ENCODE peak calls at places on chromosome 19, in six cellular contexts. One of them, this sample, is unnamed.

GRCh38 chr19:54418030-54418929 is 3.0 kb downstream of the TTYH1 start:
- DNase-seq in endodermal cell: peak; percentile 68
- DNase-seq in tibial artery: no peak
- DNase-seq in ovary: no peak
- DNase-seq in right lobe of liver: no peak
- DNase-seq in breast epithelium: no peak
- DNase-seq in this sample: no peak

GRCh38 chr19:41893899-41894298 is 10.9 kb downstream of the ARHGEF1 start:
- DNase-seq in endodermal cell: peak; percentile 82
- DNase-seq in tibial artery: no peak
- DNase-seq in ovary: no peak
- DNase-seq in right lobe of liver: no peak
- DNase-seq in breast epithelium: no peak
- DNase-seq in this sample: no peak

GRCh38 chr19:19420570-19421301 is 15.3 kb downstream of the GATAD2A start:
- DNase-seq in endodermal cell: no peak
- DNase-seq in tibial artery: no peak
- DNase-seq in ovary: no peak
- DNase-seq in right lobe of liver: no peak
- DNase-seq in breast epithelium: no peak
- DNase-seq in this sample: no peak

GRCh38 chr19:4182082-4182926 is at the start of the genes ANKRD24 and SIRT6:
- DNase-seq in endodermal cell: peak; percentile 97
- DNase-seq in tibial artery: peak; percentile 93
- DNase-seq in ovary: peak; percentile 94
- DNase-seq in right lobe of liver: peak; percentile 97
- DNase-seq in breast epithelium: peak; percentile 90
- DNase-seq in this sample: peak; percentile 92

GRCh38 chr19:43028866-43029265 is 2.6 kb upstream of the PSG11 start:
- DNase-seq in endodermal cell: no peak
- DNase-seq in tibial artery: no peak
- DNase-seq in ovary: no peak
- DNase-seq in right lobe of liver: no peak
- DNase-seq in breast epithelium: no peak
- DNase-seq in this sample: no peak

GRCh38 chr19:53511933-53512374 is 26.0 kb upstream of the ZNF331 start:
- DNase-seq in endodermal cell: peak; percentile 94
- DNase-seq in tibial artery: peak; percentile 40
- DNase-seq in ovary: peak; percentile 68
- DNase-seq in right lobe of liver: no peak
- DNase-seq in breast epithelium: peak; percentile 28
- DNase-seq in this sample: peak; percentile 55

GRCh38 chr19:11261431-11261901 is 858 bp downstream of the DOCK6 start:
- DNase-seq in endodermal cell: peak; percentile 69
- DNase-seq in tibial artery: no peak
- DNase-seq in ovary: no peak
- DNase-seq in right lobe of liver: no peak
- DNase-seq in breast epithelium: no peak
- DNase-seq in this sample: no peak

GRCh38 chr19:43723588-43723987 is 7.7 kb downstream of the IRGC start:
- DNase-seq in endodermal cell: no peak
- DNase-seq in tibial artery: no peak
- DNase-seq in ovary: no peak
- DNase-seq in right lobe of liver: no peak
- DNase-seq in breast epithelium: no peak
- DNase-seq in this sample: no peak

GRCh38 chr19:32253683-32254020 is 91.8 kb upstream of the ZNF507 start:
- DNase-seq in endodermal cell: no peak
- DNase-seq in tibial artery: no peak
- DNase-seq in ovary: no peak
- DNase-seq in right lobe of liver: no peak
- DNase-seq in breast epithelium: no peak
- DNase-seq in this sample: no peak

GRCh38 chr19:29804493-29804892 is 7.3 kb upstream of the CCNE1 start:
- DNase-seq in endodermal cell: no peak
- DNase-seq in tibial artery: no peak
- DNase-seq in ovary: no peak
- DNase-seq in right lobe of liver: no peak
- DNase-seq in breast epithelium: no peak
- DNase-seq in this sample: no peak

GRCh38 chr19:53195265-53195879 is 2.2 kb upstream of the ZNF665 start:
- DNase-seq in endodermal cell: peak; percentile 92
- DNase-seq in tibial artery: peak; percentile 81
- DNase-seq in ovary: peak; percentile 86
- DNase-seq in right lobe of liver: peak; percentile 66
- DNase-seq in breast epithelium: peak; percentile 84
- DNase-seq in this sample: peak; percentile 73

GRCh38 chr19:41883463-41883820 is 458 bp downstream of the ARHGEF1 start:
- DNase-seq in endodermal cell: no peak
- DNase-seq in tibial artery: no peak
- DNase-seq in ovary: no peak
- DNase-seq in right lobe of liver: no peak
- DNase-seq in breast epithelium: no peak
- DNase-seq in this sample: no peak

GRCh38 chr19:45581576-45581975 is 3.0 kb downstream of the OPA3 start:
- DNase-seq in endodermal cell: no peak
- DNase-seq in tibial artery: no peak
- DNase-seq in ovary: no peak
- DNase-seq in right lobe of liver: no peak
- DNase-seq in breast epithelium: no peak
- DNase-seq in this sample: no peak

GRCh38 chr19:33724021-33724722 is 72.5 kb upstream of the KCTD15 start:
- DNase-seq in endodermal cell: no peak
- DNase-seq in tibial artery: no peak
- DNase-seq in ovary: no peak
- DNase-seq in right lobe of liver: no peak
- DNase-seq in breast epithelium: no peak
- DNase-seq in this sample: no peak

GRCh38 chr19:23772668-23773063 is 14.0 kb upstream of the ZNF681 start:
- DNase-seq in endodermal cell: no peak
- DNase-seq in tibial artery: no peak
- DNase-seq in ovary: no peak
- DNase-seq in right lobe of liver: no peak
- DNase-seq in breast epithelium: no peak
- DNase-seq in this sample: no peak

GRCh38 chr19:42473686-42474085 is 30.9 kb upstream of the CXCL17 start:
- DNase-seq in endodermal cell: peak; percentile 72
- DNase-seq in tibial artery: no peak
- DNase-seq in ovary: no peak
- DNase-seq in right lobe of liver: no peak
- DNase-seq in breast epithelium: no peak
- DNase-seq in this sample: no peak

GRCh38 chr19:49771674-49772139 is 4.9 kb downstream of the AP2A1 start:
- DNase-seq in endodermal cell: no peak
- DNase-seq in tibial artery: no peak
- DNase-seq in ovary: no peak
- DNase-seq in right lobe of liver: peak; percentile 74
- DNase-seq in breast epithelium: no peak
- DNase-seq in this sample: no peak

GRCh38 chr19:18848860-18849661 is 17.3 kb downstream of the UPF1 start:
- DNase-seq in endodermal cell: no peak
- DNase-seq in tibial artery: peak; percentile 85
- DNase-seq in ovary: peak; percentile 71
- DNase-seq in right lobe of liver: peak; percentile 59
- DNase-seq in breast epithelium: peak; percentile 53
- DNase-seq in this sample: no peak

GRCh38 chr19:46474211-46474610 is 2.8 kb upstream of the PNMA8A start:
- DNase-seq in endodermal cell: no peak
- DNase-seq in tibial artery: no peak
- DNase-seq in ovary: no peak
- DNase-seq in right lobe of liver: no peak
- DNase-seq in breast epithelium: no peak
- DNase-seq in this sample: no peak

GRCh38 chr19:6185825-6186193 is 50.3 kb downstream of the ACSBG2 start:
- DNase-seq in endodermal cell: no peak
- DNase-seq in tibial artery: no peak
- DNase-seq in ovary: no peak
- DNase-seq in right lobe of liver: no peak
- DNase-seq in breast epithelium: no peak
- DNase-seq in this sample: no peak

GRCh38 chr19:42628411-42629135 is 33.8 kb upstream of the CEACAM8 start:
- DNase-seq in endodermal cell: no peak
- DNase-seq in tibial artery: no peak
- DNase-seq in ovary: no peak
- DNase-seq in right lobe of liver: no peak
- DNase-seq in breast epithelium: no peak
- DNase-seq in this sample: no peak

GRCh38 chr19:4144666-4145261 is 8.7 kb upstream of the CREB3L3 start:
- DNase-seq in endodermal cell: no peak
- DNase-seq in tibial artery: no peak
- DNase-seq in ovary: no peak
- DNase-seq in right lobe of liver: no peak
- DNase-seq in breast epithelium: no peak
- DNase-seq in this sample: no peak

GRCh38 chr19:29622191-29623070 is 16.3 kb downstream of the POP4 start:
- DNase-seq in endodermal cell: peak; percentile 78
- DNase-seq in tibial artery: no peak
- DNase-seq in ovary: no peak
- DNase-seq in right lobe of liver: no peak
- DNase-seq in breast epithelium: no peak
- DNase-seq in this sample: no peak

GRCh38 chr19:19552811-19553210 is 14.7 kb downstream of the CILP2 start:
- DNase-seq in endodermal cell: peak; percentile 92
- DNase-seq in tibial artery: no peak
- DNase-seq in ovary: no peak
- DNase-seq in right lobe of liver: no peak
- DNase-seq in breast epithelium: no peak
- DNase-seq in this sample: no peak

GRCh38 chr19:5466814-5467291 is 11.6 kb downstream of the ZNRF4 start:
- DNase-seq in endodermal cell: no peak
- DNase-seq in tibial artery: no peak
- DNase-seq in ovary: no peak
- DNase-seq in right lobe of liver: no peak
- DNase-seq in breast epithelium: no peak
- DNase-seq in this sample: no peak

GRCh38 chr19:35090795-35091214 is 24.8 kb upstream of the FXYD3 start:
- DNase-seq in endodermal cell: peak; percentile 80
- DNase-seq in tibial artery: no peak
- DNase-seq in ovary: no peak
- DNase-seq in right lobe of liver: peak; percentile 86
- DNase-seq in breast epithelium: no peak
- DNase-seq in this sample: no peak

DNA sequence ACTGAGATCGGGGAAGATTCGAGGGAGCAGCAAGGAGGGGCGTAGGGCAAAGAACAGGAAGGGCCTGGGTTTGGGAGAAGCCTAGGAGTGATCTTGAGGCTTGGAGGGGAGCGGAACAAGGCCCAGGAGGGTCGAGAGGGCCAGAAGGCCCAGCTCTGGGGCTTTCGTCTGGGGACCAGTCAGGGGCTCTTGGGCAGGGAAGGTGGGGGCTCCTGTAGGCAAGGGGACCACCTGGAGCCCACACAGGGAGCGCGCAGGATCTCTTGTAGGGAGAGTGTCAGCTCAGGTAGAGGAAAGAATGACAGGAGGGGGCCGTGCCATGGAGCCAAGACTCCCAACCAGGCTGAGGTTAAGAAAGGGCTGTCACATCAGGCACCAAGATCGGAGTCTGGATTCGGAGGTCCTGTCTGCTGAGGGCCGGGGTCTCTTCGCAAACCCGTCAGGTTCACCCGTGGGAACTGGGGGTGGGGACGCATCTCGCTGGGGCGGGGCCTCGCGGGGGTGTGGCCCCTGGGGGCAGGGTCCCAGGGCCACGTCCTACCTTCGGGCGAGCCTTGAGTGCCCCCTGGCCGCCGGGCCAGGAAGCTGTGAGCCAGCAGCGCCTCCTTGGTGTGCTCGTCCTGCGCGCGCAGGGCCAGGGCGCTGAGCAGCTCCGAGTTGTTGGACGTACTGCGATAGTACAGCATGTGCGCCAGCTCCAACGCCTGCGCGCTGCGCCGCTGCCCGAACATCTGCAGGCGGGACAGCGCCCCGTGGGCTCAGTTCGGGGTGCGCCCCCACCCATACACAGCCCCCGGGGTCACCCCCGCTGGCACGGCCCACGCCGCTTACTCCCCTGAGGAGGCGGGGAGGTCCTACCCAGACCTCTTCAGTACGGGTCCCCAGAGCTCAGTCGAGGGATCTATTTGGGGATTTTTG is 8.4 kb downstream of the EMP3 start:
- DNase-seq in endodermal cell: peak; percentile 96
- DNase-seq in tibial artery: peak; percentile 90
- DNase-seq in ovary: peak; percentile 89
- DNase-seq in right lobe of liver: peak; percentile 88
- DNase-seq in breast epithelium: peak; percentile 86
- DNase-seq in this sample: peak; percentile 95
- TF ChIP-seq CTCF in endodermal cell: peak; percentile 93
- TF ChIP-seq CTCF in tibial artery: peak; percentile 81
- TF ChIP-seq CTCF in ovary: peak; percentile 80
- TF ChIP-seq CTCF in right lobe of liver: peak; percentile 66
- TF ChIP-seq CTCF in breast epithelium: peak; percentile 74
- TF ChIP-seq CTCF in this sample: peak; percentile 84

GRCh38 chr19:7916908-7917291 is 2.3 kb downstream of the TGFBR3L start:
- DNase-seq in endodermal cell: no peak
- DNase-seq in tibial artery: no peak
- DNase-seq in ovary: no peak
- DNase-seq in right lobe of liver: peak; percentile 52
- DNase-seq in breast epithelium: no peak
- DNase-seq in this sample: no peak
- H3K27me3 ChIP-seq in endodermal cell: peaks cover 44% of the 10 kb centered on the region
- H3K27me3 ChIP-seq in tibial artery: peaks cover 63% of the 10 kb centered on the region
- H3K27me3 ChIP-seq in ovary: peaks cover 6% of the 10 kb centered on the region
- H3K27me3 ChIP-seq in right lobe of liver: no peaks in the 10 kb centered on the region
- H3K27me3 ChIP-seq in breast epithelium: peaks cover 10% of the 10 kb centered on the region
- H3K27me3 ChIP-seq in this sample: peaks cover 35% of the 10 kb centered on the region

GRCh38 chr19:17145546-17146497 is 69.3 kb upstream of the USE1 start:
- DNase-seq in endodermal cell: no peak
- DNase-seq in tibial artery: no peak
- DNase-seq in ovary: no peak
- DNase-seq in right lobe of liver: no peak
- DNase-seq in breast epithelium: no peak
- DNase-seq in this sample: no peak
- H3K27ac ChIP-seq in endodermal cell: no peak overlapping the region
- H3K27ac ChIP-seq in tibial artery: peak overlapping the region; percentile 74
- H3K27ac ChIP-seq in ovary: no peak overlapping the region
- H3K27ac ChIP-seq in right lobe of liver: no peak overlapping the region
- H3K27ac ChIP-seq in breast epithelium: peak overlapping the region; percentile 43
- H3K27ac ChIP-seq in this sample: no peak overlapping the region

GRCh38 chr19:40443131-40443929 is 805 bp downstream of the SERTAD3 start:
- DNase-seq in endodermal cell: peak; percentile 100
- DNase-seq in tibial artery: peak; percentile 100
- DNase-seq in ovary: peak; percentile 100
- DNase-seq in right lobe of liver: peak; percentile 100
- DNase-seq in breast epithelium: peak; percentile 100
- DNase-seq in this sample: peak; percentile 99

GRCh38 chr19:40445637-40445944 is 1.5 kb upstream of the SERTAD3 start:
- DNase-seq in endodermal cell: no peak
- DNase-seq in tibial artery: no peak
- DNase-seq in ovary: no peak
- DNase-seq in right lobe of liver: no peak
- DNase-seq in breast epithelium: no peak
- DNase-seq in this sample: no peak

GRCh38 chr19:40445006-40445312 is 824 bp upstream of the SERTAD3 start:
- DNase-seq in endodermal cell: no peak
- DNase-seq in tibial artery: no peak
- DNase-seq in ovary: no peak
- DNase-seq in right lobe of liver: no peak
- DNase-seq in breast epithelium: no peak
- DNase-seq in this sample: no peak

GRCh38 chr19:40443930-40444180 is 280 bp downstream of the SERTAD3 start:
- DNase-seq in endodermal cell: no peak
- DNase-seq in tibial artery: no peak
- DNase-seq in ovary: no peak
- DNase-seq in right lobe of liver: no peak
- DNase-seq in breast epithelium: no peak
- DNase-seq in this sample: no peak

GRCh38 chr19:40444181-40445005 is at the start of gene SERTAD3:
- DNase-seq in endodermal cell: peak; percentile 99
- DNase-seq in tibial artery: peak; percentile 98
- DNase-seq in ovary: peak; percentile 99
- DNase-seq in right lobe of liver: peak; percentile 98
- DNase-seq in breast epithelium: peak; percentile 96
- DNase-seq in this sample: peak; percentile 94
- TF ChIP-seq CTCF in endodermal cell: peak; percentile 45
- TF ChIP-seq CTCF in tibial artery: peak; percentile 12
- TF ChIP-seq CTCF in ovary: no peak
- TF ChIP-seq CTCF in right lobe of liver: no peak
- TF ChIP-seq CTCF in breast epithelium: peak; percentile 18
- TF ChIP-seq CTCF in this sample: no peak